ENCODE peak calls at places on chromosomes 11 and 22, in nine cellular contexts. V is IMR-90, D is transverse colon, T is GM12865, C is fibroblast of mammary gland, M is stomach, W is body of pancreas, R is suprapubic skin, Y is uterus. E is an unnamed sample.

GRCh38 chr11:70761094-70761905 is 363.0 kb downstream of the CTTN start:
- DNase-seq in M (no peak), C (no peak), T (no peak), V (no peak), Y (no peak), R (no peak), D (no peak), W (no peak), E (no peak)

GRCh38 chr11:104033134-104033533 is 3.3 kb upstream of the DDI1 start:
- DNase-seq in C (peak), R (no peak), W (no peak), M (no peak), V (peak), Y (no peak), D (no peak), T (no peak), E (peak)

GRCh38 chr11:48017105-48017874 is 36.9 kb downstream of the PTPRJ start:
- DNase-seq in W (no peak), R (no peak), C (no peak), D (no peak), T (no peak), V (no peak), Y (no peak), M (no peak), E (no peak)

GRCh38 chr22:38327805-38328204 is 10.6 kb upstream of the CSNK1E start:
- DNase-seq in R (no peak), D (no peak), V (peak), C (peak), W (no peak), Y (no peak), T (no peak), M (no peak), E (peak)

GRCh38 chr11:62708423-62709261 is 1.2 kb downstream of the GNG3 start:
- DNase-seq in T (no peak), V (no peak), W (peak), Y (peak), D (peak), R (no peak), C (no peak), M (peak), E (no peak)

GRCh38 chr22:29313126-29314071 is 2.1 kb downstream of the RASL10A start:
- DNase-seq in M (no peak), T (no peak), D (peak), R (no peak), Y (peak), V (no peak), C (peak), W (peak), E (peak)

GRCh38 chr11:118653684-118654390 is 25.6 kb downstream of the TREH start:
- DNase-seq in M (no peak), Y (no peak), T (no peak), R (no peak), V (no peak), W (no peak), C (no peak), D (no peak), E (no peak)

GRCh38 chr11:46447544-46447943 is 56.0 kb upstream of the CHRM4 start:
- DNase-seq in T (no peak), M (no peak), R (no peak), W (no peak), C (no peak), D (no peak), Y (no peak), V (no peak), E (no peak)

GRCh38 chr11:119644502-119644901 is 84.5 kb downstream of the NECTIN1 start:
- DNase-seq in R (no peak), V (no peak), D (no peak), M (no peak), C (no peak), W (no peak), T (no peak), Y (no peak), E (no peak)

GRCh38 chr22:43301866-43302265 is 41.3 kb downstream of the SCUBE1 start:
- DNase-seq in V (no peak), M (no peak), Y (no peak), C (no peak), R (no peak), T (no peak), D (no peak), W (no peak), E (no peak)

GRCh38 chr11:91819743-91820142 is 404.9 kb upstream of the FAT3 start:
- DNase-seq in D (no peak), W (no peak), M (no peak), V (no peak), R (no peak), T (no peak), Y (no peak), C (no peak), E (no peak)

GRCh38 chr11:46554205-46555162 is 39.3 kb downstream of the AMBRA1 start:
- DNase-seq in V (peak), D (no peak), Y (no peak), W (no peak), R (no peak), C (peak), T (no peak), M (no peak), E (peak)

GRCh38 chr11:83459802-83460201 is 173.6 kb upstream of the CCDC90B start:
- DNase-seq in T (no peak), D (no peak), Y (no peak), M (no peak), W (no peak), C (peak), R (no peak), V (no peak), E (no peak)

GRCh38 chr11:86292912-86293606 is 9.0 kb upstream of the HIKESHI start:
- DNase-seq in C (no peak), M (no peak), V (no peak), R (no peak), D (no peak), T (peak), Y (no peak), W (no peak), E (no peak)

GRCh38 chr11:122253541-122254317 is 137.7 kb upstream of the BLID start:
- DNase-seq in Y (no peak), T (no peak), M (no peak), C (peak), R (no peak), W (no peak), D (no peak), V (peak), E (peak)

GRCh38 chr22:40421082-40421350 is 50.6 kb downstream of the SGSM3 start:
- DNase-seq in T (no peak), V (no peak), D (no peak), M (no peak), Y (no peak), W (no peak), R (no peak), C (no peak), E (no peak)

GRCh38 chr11:132898676-132899075 is 633.6 kb downstream of the OPCML start:
- DNase-seq in Y (no peak), T (no peak), D (no peak), V (peak), R (no peak), C (no peak), W (no peak), M (no peak), E (no peak)

GRCh38 chr11:128318856-128319474 is 268.4 kb downstream of the ETS1 start:
- DNase-seq in W (no peak), C (no peak), Y (no peak), V (peak), R (no peak), D (no peak), M (no peak), T (peak), E (peak)

GRCh38 chr22:26259510-26259909 is 90.2 kb downstream of the SEZ6L start:
- DNase-seq in V (peak), D (no peak), M (no peak), W (no peak), R (no peak), T (peak), Y (no peak), C (peak), E (peak)

GRCh38 chr11:63610604-63611394 is 3.4 kb downstream of the PLAAT3 start:
- DNase-seq in W (no peak), M (peak), R (peak), Y (no peak), V (no peak), D (no peak), C (peak), T (no peak), E (peak)

GRCh38 chr22:28923826-28924732 is 40.7 kb downstream of the ZNRF3 start:
- DNase-seq in V (no peak), C (no peak), D (peak), Y (no peak), W (peak), R (peak), M (peak), T (no peak), E (no peak)

GRCh38 chr11:117221775-117222517 is 9.9 kb downstream of the PCSK7 start:
- DNase-seq in W (peak), C (peak), V (peak), Y (peak), R (peak), D (peak), T (no peak), M (peak), E (peak)

GRCh38 chr11:2531987-2532703 is 87.3 kb downstream of the KCNQ1 start:
- DNase-seq in T (no peak), W (peak), M (no peak), C (no peak), R (no peak), Y (no peak), V (no peak), D (peak), E (no peak)

GRCh38 chr11:65418431-65418680 is 4.2 kb upstream of the NEAT1 start:
- DNase-seq in Y (no peak), M (no peak), T (peak), V (no peak), W (no peak), R (no peak), C (no peak), D (no peak), E (no peak)

GRCh38 chr11:128497057-128497957 is 90.1 kb downstream of the ETS1 start:
- DNase-seq in C (peak), T (peak), R (no peak), D (no peak), Y (peak), M (no peak), W (peak), V (peak), E (peak)

GRCh38 chr22:23403152-23403719 is 176.9 kb downstream of the IGLL1 start:
- DNase-seq in C (no peak), M (no peak), R (peak), W (no peak), V (no peak), Y (no peak), T (no peak), D (no peak), E (no peak)
- H3K4me3 ChIP-seq in C (no peak), M (no peak), R (peak), W (no peak), V (no peak), Y (no peak), T (no peak), D (no peak), E (no peak)

GRCh38 chr22:31291716-31292644 is at the start of gene PIK3IP1:
- DNase-seq in R (peak), W (peak), Y (peak), T (peak), D (peak), C (peak), M (peak), V (peak), E (peak)
- TF ChIP-seq CTCF in R (peak), W (peak), Y (peak), T (peak), D (peak), C (peak), M (peak), V (peak), E (peak)

GRCh38 chr11:129969973-129970372 is 32.7 kb downstream of the PRDM10 start:
- DNase-seq in C (no peak), M (no peak), T (no peak), R (no peak), D (no peak), W (no peak), Y (no peak), V (no peak), E (no peak)
- H3K4me3 ChIP-seq in C (no peak), M (no peak), T (no peak), R (no peak), D (no peak), W (no peak), Y (no peak), V (no peak), E (no peak)

GRCh38 chr11:5366856-5367255 is 15.5 kb downstream of the OR51B6 start:
- DNase-seq in T (no peak), R (no peak), C (no peak), W (no peak), D (no peak), V (peak), Y (no peak), M (no peak), E (peak)

GRCh38 chr11:5367461-5368074 is 16.0 kb upstream of the OR51M1 start:
- DNase-seq in M (no peak), R (no peak), T (no peak), V (peak), C (peak), D (no peak), Y (no peak), W (no peak), E (peak)

GRCh38 chr11:5368502-5369043 is 15.0 kb upstream of the OR51M1 start:
- DNase-seq in R (no peak), M (no peak), T (no peak), C (no peak), W (no peak), V (no peak), D (no peak), Y (no peak), E (no peak)

GRCh38 chr11:5364214-5364613 is 12.9 kb downstream of the OR51B6 start:
- DNase-seq in V (peak), W (no peak), M (no peak), C (peak), Y (no peak), R (no peak), T (no peak), D (no peak), E (peak)

DNA sequence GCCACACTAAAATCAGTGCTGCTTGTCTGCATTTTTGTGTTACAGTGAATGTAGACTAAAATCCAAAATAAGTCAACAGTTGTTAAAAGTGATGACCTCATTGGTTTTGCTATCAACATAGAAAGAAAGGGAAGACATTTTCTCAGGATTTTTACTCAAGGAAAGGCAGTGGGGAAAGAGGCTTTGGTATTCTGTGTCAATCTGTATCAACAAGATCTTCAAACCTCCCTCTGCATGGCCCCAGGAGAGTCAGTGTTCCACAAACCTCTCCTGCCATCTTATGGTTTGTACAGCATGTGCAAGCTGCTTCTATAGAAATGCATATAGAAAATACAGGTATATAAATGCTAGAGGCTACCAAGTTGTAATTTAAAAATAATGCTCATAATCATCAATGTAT is 13.8 kb upstream of the OR51M1 start:
- DNase-seq in Y (no peak), W (no peak), T (peak), D (no peak), R (no peak), M (no peak), C (peak), V (peak), E (peak)
- TF ChIP-seq CTCF in Y (no peak), W (no peak), T (peak), D (no peak), R (no peak), M (no peak), C (peak), V (peak), E (peak)

GRCh38 chr22:21694394-21694793 is 28.6 kb downstream of the PPIL2 start:
- DNase-seq in M (no peak), W (no peak), R (no peak), C (no peak), Y (no peak), V (no peak), D (no peak), T (no peak), E (no peak)

GRCh38 chr22:21696115-21696514 is 30.3 kb downstream of the PPIL2 start:
- DNase-seq in M (no peak), T (no peak), W (no peak), C (no peak), Y (no peak), V (no peak), R (no peak), D (no peak), E (no peak)

GRCh38 chr22:21695432-21696085 is 29.7 kb downstream of the PPIL2 start:
- DNase-seq in W (no peak), Y (no peak), T (no peak), M (no peak), V (no peak), R (no peak), C (no peak), D (no peak), E (no peak)

GRCh38 chr22:21693999-21694341 is 28.2 kb downstream of the PPIL2 start:
- DNase-seq in M (no peak), V (no peak), Y (no peak), R (no peak), T (no peak), C (no peak), W (no peak), D (no peak), E (no peak)

DNA sequence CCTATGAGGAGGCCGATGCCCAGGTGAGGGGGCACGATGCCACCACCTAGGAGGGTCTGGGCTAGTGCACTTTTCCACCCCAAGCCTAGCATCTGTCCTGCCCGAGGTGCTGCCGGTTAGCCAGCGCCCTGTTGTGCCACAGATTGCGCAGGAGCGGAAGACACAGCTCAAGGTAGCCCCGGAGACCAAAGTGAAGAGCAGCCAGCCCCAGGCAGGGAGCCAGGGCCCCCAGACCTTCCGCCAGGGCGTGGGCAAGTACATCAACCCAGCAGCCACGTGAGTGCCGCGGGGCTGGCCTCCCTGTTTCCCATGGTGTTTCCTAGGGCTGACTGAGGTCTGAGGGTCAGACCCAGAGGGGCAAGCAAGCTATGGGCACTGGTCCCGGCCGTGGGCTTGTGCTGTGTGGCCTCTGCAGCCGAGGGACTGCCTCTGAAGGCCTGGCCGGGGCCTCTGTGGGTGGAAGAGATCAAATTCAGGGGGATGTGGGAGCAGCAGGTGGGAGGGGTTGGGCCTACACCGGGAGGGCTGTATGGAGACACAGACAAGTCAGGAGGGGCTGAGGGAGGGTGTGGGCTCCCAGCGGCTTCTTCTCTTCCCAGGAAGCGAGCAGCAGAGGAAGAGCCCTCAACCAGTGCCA is 29.1 kb downstream of the PPIL2 start:
- DNase-seq in V (no peak), M (no peak), D (no peak), W (no peak), R (no peak), T (no peak), C (no peak), Y (no peak), E (no peak)
- H3K4me3 ChIP-seq in V (no peak), M (no peak), D (no peak), W (no peak), R (no peak), T (no peak), C (no peak), Y (no peak), E (no peak)

GRCh38 chr11:120663142-120663541 is 151.6 kb downstream of the GRIK4 start:
- DNase-seq in Y (no peak), T (no peak), M (no peak), C (no peak), R (peak), V (no peak), W (no peak), D (no peak), E (no peak)
- TF ChIP-seq CTCF in Y (no peak), T (no peak), M (no peak), C (no peak), R (no peak), V (no peak), W (no peak), D (no peak), E (no peak)